ENCODE peak calls at places on chromosomes 7 and 10, in seven cellular contexts. C is Karpas-422, X is breast epithelium, Y is hepatocyte, V is cardiac muscle cell, R is NT2/D1, U is kidney epithelial cell. P is an unnamed sample.

GRCh38 chr7:135414850-135415439 is 95.0 kb downstream of the CNOT4 start:
- DNase-seq in C (peak; percentile 79), X (no peak), Y (peak; percentile 60), V (peak; percentile 73), R (peak; percentile 59), U (peak; percentile 38), P (no peak)

GRCh38 chr7:74275401-74275881 is 13.8 kb upstream of the CLIP2 start:
- DNase-seq in C (peak; percentile 71), X (no peak), Y (no peak), V (no peak), R (no peak), U (no peak), P (no peak)

GRCh38 chr10:70594161-70594560 is 8.4 kb downstream of the PRF1 start:
- DNase-seq in C (no peak), X (no peak), Y (no peak), V (no peak), R (no peak), U (no peak), P (no peak)

GRCh38 chr10:102602272-102603045 is 41.8 kb upstream of the TRIM8 start:
- DNase-seq in C (no peak), X (no peak), Y (peak; percentile 32), V (peak; percentile 86), R (no peak), U (no peak), P (no peak)

GRCh38 chr7:101915000-101915399 is 97.6 kb downstream of the CUX1 start:
- DNase-seq in C (no peak), X (no peak), Y (no peak), V (no peak), R (no peak), U (no peak), P (no peak)

GRCh38 chr10:117699436-117700075 is 157.0 kb downstream of the EMX2 start:
- DNase-seq in C (no peak), X (no peak), Y (no peak), V (no peak), R (no peak), U (peak; percentile 14), P (no peak)

GRCh38 chr7:15130666-15131541 is 228.4 kb upstream of the DGKB start:
- DNase-seq in C (no peak), X (no peak), Y (no peak), V (peak; percentile 49), R (no peak), U (peak; percentile 4), P (no peak)

GRCh38 chr10:7408003-7408493 is 2.8 kb downstream of the SFMBT2 start:
- DNase-seq in C (no peak), X (no peak), Y (peak; percentile 41), V (peak; percentile 62), R (no peak), U (no peak), P (peak; percentile 6)

GRCh38 chr7:24910551-24911212 is 69.3 kb downstream of the OSBPL3 start:
- DNase-seq in C (no peak), X (no peak), Y (no peak), V (no peak), R (no peak), U (no peak), P (no peak)

GRCh38 chr7:155338632-155339320 is 41.1 kb downstream of the INSIG1 start:
- DNase-seq in C (no peak), X (no peak), Y (no peak), V (no peak), R (no peak), U (no peak), P (peak; percentile 31)

GRCh38 chr10:110751845-110752244 is 107.7 kb downstream of the RBM20 start:
- DNase-seq in C (no peak), X (no peak), Y (no peak), V (no peak), R (no peak), U (no peak), P (no peak)

GRCh38 chr7:120053390-120053961 is 219.5 kb upstream of the KCND2 start:
- DNase-seq in C (no peak), X (no peak), Y (no peak), V (peak; percentile 91), R (no peak), U (peak; percentile 21), P (no peak)

GRCh38 chr10:74963549-74963948 is 137.1 kb downstream of the KAT6B start:
- DNase-seq in C (no peak), X (no peak), Y (no peak), V (no peak), R (no peak), U (no peak), P (no peak)

GRCh38 chr10:129758591-129759021 is 205.5 kb downstream of the EBF3 start:
- DNase-seq in C (no peak), X (no peak), Y (no peak), V (no peak), R (no peak), U (no peak), P (no peak)

GRCh38 chr10:6233725-6234277 is 31.1 kb downstream of the PFKFB3 start:
- DNase-seq in C (no peak), X (no peak), Y (no peak), V (no peak), R (no peak), U (no peak), P (no peak)

GRCh38 chr7:42940985-42941847 is 9.0 kb downstream of the MRPL32 start:
- DNase-seq in C (peak; percentile 89), X (peak; percentile 70), Y (peak; percentile 92), V (peak; percentile 85), R (peak; percentile 81), U (peak; percentile 26), P (peak; percentile 74)

GRCh38 chr10:63549810-63550209 is 28.6 kb downstream of the REEP3 start:
- DNase-seq in C (no peak), X (no peak), Y (no peak), V (no peak), R (no peak), U (no peak), P (no peak)

GRCh38 chr7:112266595-112267270 is 60.2 kb downstream of the ZNF277 start:
- DNase-seq in C (no peak), X (no peak), Y (no peak), V (peak; percentile 63), R (no peak), U (no peak), P (no peak)

GRCh38 chr7:2936301-2936700 is 92.2 kb upstream of the GNA12 start:
- DNase-seq in C (no peak), X (no peak), Y (no peak), V (no peak), R (no peak), U (no peak), P (no peak)

GRCh38 chr7:154631162-154631561 is 371.8 kb downstream of the PAXIP1 start:
- DNase-seq in C (no peak), X (no peak), Y (no peak), V (no peak), R (no peak), U (no peak), P (no peak)

GRCh38 chr7:82018226-82018625 is 248.4 kb upstream of the HGF start:
- DNase-seq in C (no peak), X (no peak), Y (no peak), V (no peak), R (no peak), U (no peak), P (no peak)

GRCh38 chr10:124523301-124523871 is 61.8 kb downstream of the LHPP start:
- DNase-seq in C (peak; percentile 65), X (no peak), Y (no peak), V (peak; percentile 28), R (no peak), U (no peak), P (no peak)

DNA sequence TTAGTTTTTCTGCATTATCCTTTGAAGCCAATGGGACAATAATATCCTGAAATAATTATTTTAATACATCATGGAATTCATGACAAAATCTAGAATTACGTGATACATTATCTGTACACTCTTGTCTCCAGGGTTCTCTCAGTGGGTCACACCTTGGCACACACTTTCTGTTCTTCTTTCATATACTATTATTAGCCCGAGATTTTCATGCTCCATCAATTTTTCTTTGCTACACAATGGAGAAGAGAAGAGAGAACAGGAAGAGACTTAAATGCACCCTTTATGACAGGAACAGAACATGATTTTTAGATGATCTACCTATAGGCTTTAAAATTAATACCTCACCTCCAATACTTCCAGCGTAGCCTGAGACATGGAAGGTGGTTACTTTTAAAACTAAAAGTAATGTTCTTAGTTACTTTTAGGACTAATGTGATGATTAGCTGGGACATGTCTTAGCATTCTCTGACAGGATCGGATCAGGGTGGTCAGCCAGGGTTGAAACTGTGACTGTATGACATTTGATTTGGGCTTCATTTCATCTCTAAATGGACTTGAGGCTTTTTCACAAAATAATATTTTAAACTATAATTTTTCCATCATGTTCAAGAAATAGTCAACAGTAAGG is 148.2 kb upstream of the WNT16 start:
- DNase-seq in C (peak; percentile 83), X (no peak), Y (no peak), V (no peak), R (no peak), U (no peak), P (no peak)
- H3K27me3 ChIP-seq in C (no peaks in the 10 kb centered on the region), X (no peaks in the 10 kb centered on the region), Y (no peaks in the 10 kb centered on the region), V (no peaks in the 10 kb centered on the region), R (no peaks in the 10 kb centered on the region), U (no peaks in the 10 kb centered on the region), P (no peaks in the 10 kb centered on the region)

GRCh38 chr10:1609038-1609411 is 128.3 kb downstream of the ADARB2 start:
- DNase-seq in C (no peak), X (no peak), Y (no peak), V (no peak), R (no peak), U (no peak), P (no peak)
- H3K27me3 ChIP-seq in C (no peaks in the 10 kb centered on the region), X (no peaks in the 10 kb centered on the region), Y (peaks cover 42% of the 10 kb centered on the region), V (peaks cover 13% of the 10 kb centered on the region), R (no peaks in the 10 kb centered on the region), U (peaks cover 18% of the 10 kb centered on the region), P (no peaks in the 10 kb centered on the region)

DNA sequence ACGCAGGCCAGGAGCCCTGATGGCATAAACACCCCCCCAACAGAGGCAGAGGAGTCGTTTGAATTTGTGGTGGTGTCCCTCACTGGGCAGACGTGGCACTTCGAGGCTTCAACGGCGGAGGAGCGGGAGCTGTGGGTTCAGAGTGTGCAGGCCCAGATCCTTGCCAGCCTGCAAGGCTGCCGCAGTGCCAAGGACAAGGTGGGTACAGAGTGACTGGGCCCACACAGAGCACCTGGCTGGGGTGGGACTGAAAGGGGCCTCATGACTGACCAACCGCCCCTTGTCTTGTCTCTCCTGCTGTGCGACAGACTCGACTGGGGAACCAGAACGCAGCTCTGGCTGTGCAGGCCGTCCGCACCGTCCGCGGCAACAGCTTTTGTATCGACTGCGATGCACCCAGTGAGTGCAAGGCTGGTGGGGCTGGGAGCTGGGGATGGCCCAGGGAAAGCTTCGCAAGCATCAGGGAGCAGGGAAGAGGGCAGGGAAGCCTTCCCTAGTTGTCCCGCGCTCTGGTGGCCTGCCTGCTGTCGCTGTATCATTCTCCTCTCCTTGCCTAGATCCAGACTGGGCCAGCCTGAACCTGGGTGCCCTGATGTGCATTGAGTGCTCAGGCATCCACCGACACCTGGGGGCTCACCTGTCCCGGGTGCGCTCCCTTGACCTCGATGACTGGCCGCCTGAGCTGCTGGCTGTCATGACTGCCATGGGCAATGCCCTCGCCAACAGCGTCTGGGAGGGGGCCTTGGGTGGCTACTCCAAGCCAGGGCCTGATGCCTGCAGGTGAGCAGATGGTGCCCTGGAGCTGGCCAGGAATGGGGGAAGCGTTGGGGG is 25.4 kb downstream of the GBX1 start:
- DNase-seq in C (no peak), X (no peak), Y (no peak), V (no peak), R (no peak), U (no peak), P (no peak)
- H3K27me3 ChIP-seq in C (no peaks in the 10 kb centered on the region), X (no peaks in the 10 kb centered on the region), Y (no peaks in the 10 kb centered on the region), V (no peaks in the 10 kb centered on the region), R (no peaks in the 10 kb centered on the region), U (no peaks in the 10 kb centered on the region), P (no peaks in the 10 kb centered on the region)

DNA sequence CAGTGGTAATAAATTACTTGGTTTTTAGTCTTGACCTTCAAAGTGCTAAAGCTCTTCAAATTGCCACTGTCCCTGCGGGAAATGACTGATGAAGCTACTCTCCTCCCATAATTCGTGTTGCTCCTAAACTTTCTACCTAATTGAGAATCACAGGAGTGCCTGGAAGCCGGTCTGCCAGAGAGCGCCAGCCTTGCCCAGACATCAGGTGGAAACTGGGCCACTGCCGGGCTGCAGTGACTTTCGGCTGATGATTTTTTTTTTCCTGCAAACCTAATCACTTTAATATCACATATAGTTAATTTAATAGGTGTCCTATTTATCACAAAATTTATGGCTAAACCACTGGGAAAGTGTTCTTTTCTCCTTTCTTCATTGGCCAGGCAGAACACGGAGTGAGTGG is 59.6 kb upstream of the UBE3C start:
- DNase-seq in C (no peak), X (no peak), Y (no peak), V (no peak), R (no peak), U (no peak), P (no peak)
- H3K27me3 ChIP-seq in C (no peaks in the 10 kb centered on the region), X (no peaks in the 10 kb centered on the region), Y (peaks cover 26% of the 10 kb centered on the region), V (peaks cover 60% of the 10 kb centered on the region), R (peaks cover 44% of the 10 kb centered on the region), U (peaks cover 18% of the 10 kb centered on the region), P (peaks cover 4% of the 10 kb centered on the region)